ENCODE peak calls at places on chromosome 15, in six cellular contexts. E, P, Y, V, T and Z are unnamed samples.

GRCh38 chr15:90013503-90013937 is 12.4 kb downstream of the ZNF710 start:
- DNase-seq in E (no peak), P (no peak), Y (peak; percentile 40), V (no peak), T (no peak), Z (no peak)

GRCh38 chr15:40873625-40874561 is at the start of gene RHOV:
- DNase-seq in E (no peak), P (peak; percentile 36), Y (peak; percentile 70), V (no peak), T (no peak), Z (peak; percentile 20)

GRCh38 chr15:23384371-23384770 is 29.8 kb downstream of the GOLGA8S start:
- DNase-seq in E (no peak), P (no peak), Y (no peak), V (no peak), T (no peak), Z (no peak)

GRCh38 chr15:77864211-77865105 is 213.1 kb downstream of the TBC1D2B start:
- DNase-seq in E (no peak), P (no peak), Y (no peak), V (no peak), T (no peak), Z (no peak)

GRCh38 chr15:22893081-22893480 is 54.6 kb downstream of the NIPA2 start:
- DNase-seq in E (no peak), P (no peak), Y (no peak), V (no peak), T (no peak), Z (no peak)

GRCh38 chr15:90530250-90531051 is 728 bp downstream of the CRTC3 start:
- DNase-seq in E (peak; percentile 12), P (peak; percentile 44), Y (peak; percentile 70), V (peak; percentile 33), T (peak; percentile 21), Z (peak; percentile 45)

GRCh38 chr15:83904107-83904720 is 250.3 kb downstream of the ADAMTSL3 start:
- DNase-seq in E (no peak), P (no peak), Y (no peak), V (peak; percentile 48), T (peak; percentile 93), Z (peak; percentile 92)

GRCh38 chr15:58987036-58987435 is 427 bp upstream of the RNF111 start:
- DNase-seq in E (no peak), P (no peak), Y (no peak), V (no peak), T (peak; percentile 17), Z (no peak)

GRCh38 chr15:51649659-51650521 is 27.3 kb upstream of the DMXL2 start:
- DNase-seq in E (peak; percentile 71), P (no peak), Y (peak; percentile 79), V (peak; percentile 88), T (peak; percentile 83), Z (peak; percentile 77)

DNA sequence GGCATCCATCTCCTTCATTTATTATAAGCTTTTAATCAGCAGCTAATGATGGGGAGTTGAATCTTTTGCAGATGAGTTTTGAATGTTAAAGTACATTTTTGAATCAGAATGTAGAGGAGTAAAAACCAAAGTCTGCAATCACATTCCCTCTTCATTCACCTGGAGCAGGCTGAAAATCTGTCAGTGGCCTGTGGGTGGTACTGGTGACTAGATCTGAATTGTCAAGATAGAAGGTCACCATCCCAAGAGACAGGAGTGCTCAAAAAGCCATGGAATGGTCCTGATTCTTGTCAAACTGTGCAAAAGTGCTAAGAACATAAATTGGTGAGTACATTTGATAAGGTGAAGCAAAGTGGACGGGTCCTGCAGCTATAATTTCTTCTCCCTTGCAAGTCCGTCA is 881.3 kb upstream of the NR2F2 start:
- DNase-seq in E (no peak), P (no peak), Y (no peak), V (no peak), T (no peak), Z (no peak)
- TF ChIP-seq CTCF in E (no peak), P (no peak), Y (no peak), V (no peak), T (no peak), Z (no peak)

GRCh38 chr15:50182233-50183013 is 427 bp downstream of the SLC27A2 start:
- DNase-seq in E (no peak), P (peak; percentile 18), Y (peak; percentile 57), V (peak; percentile 10), T (peak; percentile 14), Z (peak; percentile 14)
- TF ChIP-seq CTCF in E (peak; percentile 32), P (no peak), Y (no peak), V (no peak), T (no peak), Z (no peak)

GRCh38 chr15:57085267-57085666 is 166.8 kb downstream of the TCF12 start:
- DNase-seq in E (no peak), P (no peak), Y (no peak), V (no peak), T (peak; percentile 13), Z (no peak)

GRCh38 chr15:57084178-57084577 is 165.7 kb downstream of the TCF12 start:
- DNase-seq in E (no peak), P (no peak), Y (no peak), V (no peak), T (no peak), Z (no peak)

GRCh38 chr15:57079907-57080750 is 161.7 kb downstream of the TCF12 start:
- DNase-seq in E (no peak), P (no peak), Y (no peak), V (no peak), T (no peak), Z (no peak)

GRCh38 chr15:57079446-57079845 is 161.0 kb downstream of the TCF12 start:
- DNase-seq in E (no peak), P (no peak), Y (no peak), V (no peak), T (no peak), Z (no peak)
- TF ChIP-seq CTCF in E (no peak), P (no peak), Y (no peak), V (no peak), T (no peak), Z (no peak)

DNA sequence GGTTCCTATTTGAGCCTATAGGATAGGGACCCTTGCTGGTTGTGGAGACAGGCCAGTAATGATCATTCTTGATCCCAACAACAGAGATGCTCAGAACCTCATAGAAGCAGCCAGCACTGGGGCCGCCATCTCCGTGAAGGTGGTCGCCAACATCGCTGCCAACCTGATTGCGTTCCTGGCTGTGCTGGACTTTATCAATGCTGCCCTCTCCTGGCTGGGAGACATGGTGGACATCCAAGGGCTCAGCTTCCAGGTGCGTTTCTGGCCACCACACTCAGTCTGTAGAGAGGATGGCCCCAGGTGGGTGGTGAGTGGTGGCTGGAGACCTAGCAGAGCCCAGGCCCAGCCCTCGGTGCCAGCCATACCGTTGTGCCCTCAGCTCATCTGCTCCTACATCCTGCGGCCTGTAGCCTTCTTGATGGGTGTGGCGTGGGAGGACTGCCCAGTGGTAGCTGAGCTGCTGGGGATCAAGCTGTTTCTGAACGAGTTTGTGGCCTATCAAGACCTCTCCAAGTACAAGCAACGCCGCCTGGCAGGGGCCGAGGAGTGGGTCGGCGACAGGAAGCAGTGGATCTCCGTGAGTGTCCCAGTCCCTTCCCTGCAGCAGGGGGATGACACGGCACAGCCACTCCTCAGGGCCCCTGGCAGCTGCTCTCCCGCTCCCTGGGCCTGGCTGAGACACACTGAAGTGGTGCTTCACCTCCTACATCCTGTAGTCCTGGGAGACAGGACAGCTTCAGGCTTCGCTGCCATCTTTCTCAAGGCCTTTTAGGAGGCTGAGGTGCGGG is 46.5 kb upstream of the PDE8A start:
- DNase-seq in E (no peak), P (no peak), Y (no peak), V (no peak), T (no peak), Z (no peak)
- TF ChIP-seq CTCF in E (peak; percentile 49), P (no peak), Y (no peak), V (peak; percentile 5), T (no peak), Z (no peak)

GRCh38 chr15:43799945-43800285 is at the start of gene SERINC4:
- DNase-seq in E (no peak), P (no peak), Y (no peak), V (no peak), T (no peak), Z (no peak)

GRCh38 chr15:43800286-43801136 is at the start of gene HYPK:
- DNase-seq in E (peak; percentile 82), P (peak; percentile 89), Y (peak; percentile 91), V (peak; percentile 87), T (peak; percentile 81), Z (peak; percentile 88)

GRCh38 chr15:43795997-43796396 is 3.9 kb downstream of the SERF2 start:
- DNase-seq in E (no peak), P (no peak), Y (no peak), V (no peak), T (no peak), Z (no peak)

GRCh38 chr15:43796566-43796965 is 3.5 kb downstream of the SERINC4 start:
- DNase-seq in E (no peak), P (no peak), Y (no peak), V (no peak), T (no peak), Z (no peak)

GRCh38 chr15:43799209-43799944 is 643 bp downstream of the SERINC4 start:
- DNase-seq in E (no peak), P (no peak), Y (no peak), V (no peak), T (no peak), Z (no peak)
- TF ChIP-seq CTCF in E (no peak), P (no peak), Y (no peak), V (no peak), T (no peak), Z (no peak)

GRCh38 chr15:86135030-86135429 is 55.4 kb downstream of the AGBL1 start:
- DNase-seq in E (no peak), P (no peak), Y (no peak), V (no peak), T (no peak), Z (no peak)

GRCh38 chr15:86138798-86139197 is 59.1 kb downstream of the AGBL1 start:
- DNase-seq in E (no peak), P (no peak), Y (no peak), V (no peak), T (no peak), Z (no peak)

DNA sequence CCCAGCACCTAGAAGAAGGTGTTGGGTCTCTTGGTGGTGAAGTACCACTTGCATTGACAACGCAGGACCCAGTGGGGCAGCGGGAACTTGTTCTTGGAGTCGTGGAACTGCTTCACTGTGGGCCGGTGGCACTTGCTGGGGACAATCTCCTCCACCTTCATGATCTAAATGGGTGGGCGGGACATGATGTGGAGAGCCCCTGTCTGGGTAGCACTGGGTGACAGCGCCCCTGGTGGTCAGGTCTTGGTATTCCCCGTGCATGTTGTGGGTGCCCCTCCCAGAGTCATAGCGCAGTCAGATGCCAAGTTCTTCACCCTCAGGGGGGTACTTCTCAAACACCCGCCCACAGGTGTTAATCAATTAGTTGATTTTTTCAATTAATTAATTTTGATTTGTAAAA is 60.2 kb downstream of the AGBL1 start:
- DNase-seq in E (no peak), P (no peak), Y (no peak), V (no peak), T (no peak), Z (no peak)
- TF ChIP-seq CTCF in E (peak; percentile 31), P (no peak), Y (peak; percentile 17), V (peak; percentile 17), T (no peak), Z (peak; percentile 7)